ENCODE peak calls at places on chromosomes 2 and 18, in eight cellular contexts. K is SK-MEL-5; C is MM.1S; I is cardiac fibroblast; G is stimulated activated CD4-positive, alpha-beta T cell treated with anti-CD3 and anti-CD28 coated beads, Interleukin-1b, Interleukin-23, amount 100 ng/mL, for 4 hours; R is NCI-H2227 treated with DMSO at 0.1 percent for 48 hours; T is hypothalamus; X is lung microvascular endothelial cell. A is an unnamed sample.

GRCh38 chr2:12607971-12608370 is 108.8 kb upstream of the TRIB2 start:
- DNase-seq in C (no peak), T (no peak), R (no peak), G (no peak), X (no peak), I (no peak), K (no peak), A (no peak)

GRCh38 chr2:197869501-197870111 is 65.2 kb downstream of the PLCL1 start:
- DNase-seq in K (no peak), R (no peak), X (no peak), T (no peak), C (no peak), I (peak), G (no peak), A (no peak)

GRCh38 chr2:108910541-108911396 is 78.3 kb downstream of the EDAR start:
- DNase-seq in G (no peak), C (no peak), X (peak), K (no peak), T (no peak), R (no peak), I (no peak), A (peak)

GRCh38 chr2:152406119-152406835 is 71.3 kb downstream of the FMNL2 start:
- DNase-seq in G (no peak), C (no peak), K (no peak), T (no peak), X (no peak), I (no peak), R (no peak), A (no peak)

GRCh38 chr2:105125920-105126319 is 88.1 kb downstream of the MRPS9 start:
- DNase-seq in R (no peak), T (no peak), X (no peak), K (no peak), C (no peak), I (no peak), G (no peak), A (no peak)

GRCh38 chr2:99572380-99572779 is 82.6 kb upstream of the REV1 start:
- DNase-seq in R (no peak), C (no peak), K (no peak), X (no peak), I (no peak), G (no peak), T (no peak), A (peak)

GRCh38 chr18:5975111-5975622 is 79.8 kb upstream of the TMEM200C start:
- DNase-seq in I (peak), T (no peak), G (no peak), K (no peak), X (no peak), C (peak), R (no peak), A (no peak)

GRCh38 chr2:25280066-25280687 is 61.5 kb downstream of the DNMT3A start:
- DNase-seq in G (no peak), X (no peak), K (no peak), C (no peak), T (no peak), R (no peak), I (no peak), A (peak)

GRCh38 chr2:68905116-68905515 is 33.9 kb upstream of the BMP10 start:
- DNase-seq in K (no peak), T (no peak), G (no peak), I (no peak), C (no peak), R (no peak), X (no peak), A (no peak)

GRCh38 chr18:30957086-30957485 is 85.5 kb downstream of the DSC3 start:
- DNase-seq in I (no peak), X (no peak), K (no peak), C (no peak), G (no peak), R (no peak), T (no peak), A (no peak)

GRCh38 chr2:227615181-227615580 is 541 bp upstream of the SCYGR3 start:
- DNase-seq in R (no peak), C (no peak), T (no peak), I (no peak), X (no peak), G (no peak), K (no peak), A (no peak)

GRCh38 chr18:45650321-45650720 is 35.0 kb downstream of the SLC14A2 start:
- DNase-seq in K (no peak), C (no peak), I (no peak), R (no peak), G (no peak), T (no peak), X (no peak), A (no peak)

GRCh38 chr2:217361491-217361890 is 501.6 kb upstream of the TNP1 start:
- DNase-seq in I (no peak), T (no peak), C (no peak), R (no peak), X (no peak), G (no peak), K (no peak), A (no peak)

GRCh38 chr2:240432430-240432819 is 3.0 kb upstream of the GPC1 start:
- DNase-seq in T (no peak), I (no peak), G (no peak), X (no peak), C (no peak), R (no peak), K (no peak), A (peak)

GRCh38 chr18:41828137-41828536 is 126.9 kb upstream of the PIK3C3 start:
- DNase-seq in K (no peak), I (no peak), G (no peak), X (no peak), C (no peak), T (no peak), R (no peak), A (no peak)

GRCh38 chr2:17475285-17475684 is 43.0 kb downstream of the RAD51AP2 start:
- DNase-seq in R (no peak), X (no peak), C (no peak), T (no peak), K (no peak), G (no peak), I (no peak), A (no peak)

GRCh38 chr2:186060744-186061143 is 322.1 kb downstream of the FSIP2 start:
- DNase-seq in K (no peak), G (no peak), T (no peak), R (no peak), I (no peak), C (no peak), X (no peak), A (no peak)

GRCh38 chr2:35973737-35974132 is 381.8 kb upstream of the CRIM1 start:
- DNase-seq in I (peak), G (no peak), T (no peak), X (peak), R (no peak), C (no peak), K (no peak), A (no peak)

GRCh38 chr2:64675860-64676259 is 22.1 kb upstream of the SERTAD2 start:
- DNase-seq in X (no peak), T (no peak), G (peak), K (no peak), C (no peak), I (no peak), R (no peak), A (peak)

GRCh38 chr2:70331012-70331411 is 29.1 kb upstream of the FAM136A start:
- DNase-seq in T (no peak), R (no peak), X (no peak), I (no peak), G (no peak), K (no peak), C (no peak), A (no peak)

GRCh38 chr2:212968284-212969081 is 182.9 kb downstream of the IKZF2 start:
- DNase-seq in T (no peak), C (no peak), K (no peak), G (no peak), R (no peak), X (no peak), I (no peak), A (peak)

GRCh38 chr18:8860845-8861642 is 155.7 kb downstream of the MTCL1 start:
- DNase-seq in R (no peak), K (no peak), X (no peak), G (no peak), I (no peak), C (peak), T (no peak), A (no peak)

GRCh38 chr2:177972782-177973181 is 99.8 kb downstream of the PDE11A start:
- DNase-seq in X (no peak), K (no peak), C (no peak), T (no peak), I (no peak), G (no peak), R (no peak), A (no peak)

GRCh38 chr18:78986018-78986481 is 6.4 kb downstream of the SALL3 start:
- DNase-seq in R (no peak), C (no peak), G (no peak), X (peak), K (peak), I (peak), T (peak), A (peak)

GRCh38 chr18:62524443-62525200 is 1.8 kb downstream of the ZCCHC2 start:
- DNase-seq in I (peak), R (peak), X (no peak), G (peak), C (peak), K (no peak), T (peak), A (peak)

GRCh38 chr2:236871500-236872001 is 214.1 kb upstream of the COPS8 start:
- DNase-seq in X (peak), I (peak), T (no peak), C (no peak), K (no peak), G (no peak), R (no peak), A (peak)

GRCh38 chr2:233901884-233902283 is 15.3 kb upstream of the TRPM8 start:
- DNase-seq in G (no peak), X (no peak), I (no peak), R (no peak), C (no peak), T (no peak), K (no peak), A (no peak)

GRCh38 chr2:47288864-47289263 is 114.1 kb upstream of the MSH2 start:
- DNase-seq in K (no peak), X (no peak), C (no peak), T (no peak), I (peak), G (no peak), R (no peak), A (no peak)

GRCh38 chr2:146661494-146662096 is 1183.2 kb upstream of the ACVR2A start:
- DNase-seq in K (peak), C (peak), G (no peak), T (peak), X (peak), R (peak), I (peak), A (no peak)

A was measured in osteoblast.